ENCODE peak calls at places on chromosomes 6 and 20, in seven cellular contexts. F, B, M, U, K, O and H are unnamed samples.

GRCh38 chr6:134822920-134823430 is 126.9 kb downstream of the ALDH8A1 start:
- DNase-seq in F (peak), U (no peak), K (peak), M (peak), O (peak), B (peak), H (peak)

GRCh38 chr6:24974182-24975171 is 38.7 kb upstream of the RIPOR2 start:
- DNase-seq in K (no peak), M (no peak), F (no peak), U (no peak), B (no peak), O (no peak), H (no peak)

GRCh38 chr6:135046912-135047311 is 7.7 kb downstream of the HBS1L start:
- DNase-seq in F (no peak), O (no peak), U (no peak), K (no peak), M (no peak), B (no peak), H (no peak)

GRCh38 chr6:28809947-28810654 is 113.7 kb downstream of the TRIM27 start:
- DNase-seq in K (no peak), M (peak), B (no peak), F (no peak), U (no peak), O (no peak), H (no peak)

GRCh38 chr6:161353208-161353613 is 79.3 kb upstream of the AGPAT4 start:
- DNase-seq in B (no peak), M (no peak), K (peak), F (peak), U (peak), O (peak), H (peak)

GRCh38 chr6:127080081-127080480 is 38.4 kb upstream of the RSPO3 start:
- DNase-seq in U (no peak), O (no peak), F (no peak), M (no peak), K (no peak), B (no peak), H (no peak)

GRCh38 chr6:118580585-118581419 is 32.7 kb downstream of the PLN start:
- DNase-seq in U (no peak), K (peak), O (peak), M (peak), F (peak), B (no peak), H (peak)

GRCh38 chr6:143677891-143678737 is at the start of gene PHACTR2:
- DNase-seq in M (peak), F (peak), U (peak), O (peak), K (peak), B (no peak), H (peak)

GRCh38 chr20:31962741-31963140 is 5.2 kb upstream of the XKR7 start:
- DNase-seq in M (no peak), U (no peak), B (no peak), K (no peak), O (no peak), F (no peak), H (no peak)

GRCh38 chr6:121544691-121545090 is 109.2 kb downstream of the GJA1 start:
- DNase-seq in U (no peak), B (no peak), F (no peak), K (no peak), M (no peak), O (no peak), H (no peak)

GRCh38 chr20:18971121-18971520 is 157.5 kb downstream of the SCP2D1 start:
- DNase-seq in U (no peak), B (no peak), K (no peak), M (no peak), O (no peak), F (no peak), H (no peak)

GRCh38 chr20:40497781-40498691 is 191.0 kb downstream of the MAFB start:
- DNase-seq in F (no peak), M (no peak), U (no peak), O (no peak), B (peak), K (no peak), H (no peak)

DNA sequence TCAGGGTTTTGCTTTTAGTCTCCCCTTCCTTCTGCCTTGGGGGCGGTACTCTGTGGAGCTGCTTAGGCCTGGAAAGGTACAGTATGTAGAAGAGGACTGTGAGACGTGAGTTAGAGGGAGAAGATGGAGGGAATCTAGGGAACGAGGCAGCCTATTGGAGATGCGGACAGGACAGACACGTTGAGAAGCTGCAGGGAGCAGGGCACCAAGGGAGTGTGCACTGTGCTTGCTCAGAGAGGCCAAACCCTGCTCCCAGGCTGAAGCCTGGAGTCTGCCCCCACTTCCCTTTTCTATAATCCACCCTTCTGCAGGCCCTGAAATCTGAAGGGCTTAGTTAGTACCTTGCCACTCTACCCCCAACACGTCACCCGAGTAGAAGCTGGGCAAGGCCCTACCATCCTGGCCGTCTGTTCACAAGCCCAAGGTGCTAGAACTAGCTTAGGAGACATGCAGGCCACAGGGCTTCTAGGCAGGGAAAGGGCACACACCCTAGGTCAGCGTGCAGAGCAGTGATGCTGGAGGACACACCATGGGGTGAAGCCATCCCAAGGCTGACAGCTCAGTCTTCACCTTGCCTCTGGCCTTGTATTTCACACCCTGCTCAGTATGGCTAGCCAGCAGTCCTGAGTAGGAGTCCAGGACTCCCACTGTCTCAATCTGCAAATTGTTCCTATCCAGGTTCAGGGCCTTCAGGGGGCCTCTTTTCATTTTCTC is 6.9 kb downstream of the TP53INP2 start:
- DNase-seq in O (no peak), U (no peak), B (no peak), K (no peak), F (no peak), M (no peak), H (no peak)
- TF ChIP-seq SP1 in O (no peak), U (no peak), B (no peak), K (no peak), F (no peak), M (no peak), H (no peak)

GRCh38 chr6:32196682-32197616 is 4.5 kb upstream of the GPSM3 start:
- DNase-seq in M (no peak), U (peak), F (no peak), B (no peak), O (no peak), K (peak), H (no peak)

GRCh38 chr6:32194388-32194787 is 1.9 kb upstream of the GPSM3 start:
- DNase-seq in B (no peak), K (no peak), M (no peak), U (no peak), F (no peak), O (no peak), H (no peak)

GRCh38 chr6:32195902-32196681 is 3.6 kb upstream of the GPSM3 start:
- DNase-seq in O (peak), K (peak), B (peak), U (peak), F (peak), M (peak), H (peak)

GRCh38 chr6:32195652-32195901 is 3.1 kb upstream of the GPSM3 start:
- DNase-seq in B (peak), K (peak), O (peak), U (peak), F (peak), M (peak), H (peak)

DNA sequence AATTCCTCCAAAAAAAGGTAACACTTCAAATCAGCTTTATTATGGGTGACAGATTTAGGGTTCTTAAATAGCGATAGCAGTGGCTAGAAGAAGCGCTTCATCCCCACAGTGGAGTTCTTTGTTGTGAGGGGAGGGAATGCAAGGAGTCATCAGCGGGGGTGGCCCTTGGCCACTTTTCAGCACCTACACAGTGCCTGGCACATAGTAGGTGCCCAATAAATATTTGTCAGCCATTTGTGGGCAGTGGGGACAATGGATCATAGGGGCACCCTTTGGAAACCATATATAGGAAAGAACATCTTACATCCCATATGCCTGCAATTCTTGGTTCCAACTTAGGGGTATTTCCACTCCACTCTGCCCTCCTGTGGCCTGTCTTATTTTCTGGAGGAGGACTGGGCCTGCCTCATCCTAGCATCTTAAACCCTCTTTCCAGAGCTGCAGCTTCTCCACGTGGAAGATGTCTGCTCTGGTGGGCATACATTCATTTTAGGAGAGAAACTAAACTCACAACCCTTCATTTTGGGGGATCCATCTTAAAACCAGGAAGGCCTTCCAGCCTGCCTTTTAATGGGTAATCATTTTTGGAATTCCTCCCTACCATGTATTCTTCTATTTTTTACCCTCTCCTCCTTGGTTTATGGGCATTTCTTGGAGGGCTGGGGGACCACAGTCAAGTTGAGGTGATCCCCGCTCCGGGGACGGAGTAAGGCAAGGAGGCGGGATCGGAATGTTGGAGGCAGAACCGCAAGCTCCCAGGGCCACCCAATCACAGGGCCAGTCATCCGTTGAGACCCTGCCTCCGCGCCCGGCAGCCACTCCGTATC is 2.6 kb upstream of the GPSM3 start:
- DNase-seq in M (peak), F (peak), B (no peak), U (no peak), K (no peak), O (no peak), H (no peak)
- TF ChIP-seq SP1 in M (no peak), F (no peak), B (no peak), U (peak), K (no peak), O (no peak), H (no peak)

GRCh38 chr6:10425177-10425972 is 10.5 kb upstream of the TFAP2A start:
- DNase-seq in U (no peak), O (no peak), F (no peak), B (no peak), M (no peak), K (no peak), H (no peak)

GRCh38 chr6:10424005-10424404 is 9.1 kb upstream of the TFAP2A start:
- DNase-seq in K (peak), F (no peak), M (no peak), U (peak), B (no peak), O (no peak), H (peak)

GRCh38 chr6:10426781-10427279 is 12.0 kb upstream of the TFAP2A start:
- DNase-seq in K (no peak), U (no peak), F (no peak), B (no peak), M (no peak), O (no peak), H (no peak)

GRCh38 chr6:10429638-10430427 is 15.0 kb upstream of the TFAP2A start:
- DNase-seq in O (peak), F (no peak), M (no peak), K (peak), U (peak), B (peak), H (no peak)

GRCh38 chr6:10425973-10426780 is 11.3 kb upstream of the TFAP2A start:
- DNase-seq in B (no peak), U (peak), M (no peak), K (no peak), O (peak), F (no peak), H (peak)
- TF ChIP-seq SP1 in B (no peak), U (no peak), M (no peak), K (no peak), O (no peak), F (no peak), H (no peak)

DNA sequence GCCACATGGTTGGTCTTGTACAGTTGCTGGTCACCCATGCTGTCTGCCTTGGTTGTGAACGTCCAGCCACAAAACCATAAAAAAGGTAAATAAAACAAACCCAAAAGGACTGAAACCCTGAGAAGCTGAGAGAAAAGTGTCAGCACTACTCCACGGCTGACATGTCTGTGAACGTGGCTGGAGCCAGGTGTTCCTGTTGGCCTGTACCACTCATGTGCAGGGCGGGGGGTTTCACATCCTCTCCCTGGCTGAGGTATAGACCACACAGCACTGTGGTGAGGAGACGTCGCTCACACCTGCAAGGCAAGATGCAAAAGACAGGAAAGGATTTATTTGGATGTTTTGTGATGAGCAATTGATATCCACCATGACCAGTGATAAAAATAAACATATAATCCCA is 51.9 kb upstream of the MRPS10 start:
- DNase-seq in F (no peak), M (no peak), K (no peak), O (no peak), U (no peak), B (peak), H (no peak)
- TF ChIP-seq SP1 in F (no peak), M (no peak), K (no peak), O (no peak), U (no peak), B (no peak), H (no peak)

GRCh38 chr6:44094403-44095242 is 32.6 kb downstream of the MRPL14 start:
- DNase-seq in O (peak), M (no peak), B (no peak), U (no peak), F (no peak), K (no peak), H (no peak)
- TF ChIP-seq SP1 in O (peak), M (no peak), B (no peak), U (no peak), F (no peak), K (no peak), H (no peak)